ENCODE peak calls at places on chromosomes 7 and 10, in five cellular contexts. Y, U, D, Q and J are unnamed samples.

GRCh38 chr7:34675749-34676374 is 17.8 kb downstream of the NPSR1 start:
- DNase-seq in Y (peak), U (peak), D (peak), Q (no peak), J (peak)

GRCh38 chr7:148622887-148623585 is 32.5 kb downstream of the C7orf33 start:
- DNase-seq in Y (no peak), U (no peak), D (peak), Q (no peak), J (no peak)

GRCh38 chr10:6423004-6423403 is 157.1 kb downstream of the PRKCQ start:
- DNase-seq in Y (no peak), U (no peak), D (no peak), Q (no peak), J (no peak)

GRCh38 chr7:76507723-76508406 is 2.5 kb upstream of the UPK3B start:
- DNase-seq in Y (no peak), U (no peak), D (no peak), Q (no peak), J (no peak)

GRCh38 chr10:100999742-101000601 is at the start of gene LZTS2:
- DNase-seq in Y (no peak), U (no peak), D (peak), Q (no peak), J (no peak)

GRCh38 chr7:16644987-16645592 is 464 bp downstream of the ANKMY2 start:
- DNase-seq in Y (no peak), U (no peak), D (peak), Q (no peak), J (no peak)

GRCh38 chr7:73742753-73743641 is 4.4 kb upstream of the ABHD11 start:
- DNase-seq in Y (peak), U (peak), D (peak), Q (peak), J (peak)

GRCh38 chr10:36345770-36346169 is 703.7 kb upstream of the FZD8 start:
- DNase-seq in Y (no peak), U (no peak), D (no peak), Q (no peak), J (no peak)

GRCh38 chr7:150969483-150969874 is 8.6 kb downstream of the KCNH2 start:
- DNase-seq in Y (no peak), U (no peak), D (no peak), Q (no peak), J (no peak)

GRCh38 chr7:93159490-93159889 is 11.3 kb upstream of the SAMD9L start:
- DNase-seq in Y (no peak), U (no peak), D (no peak), Q (no peak), J (no peak)

GRCh38 chr7:45122975-45123860 is 11.7 kb upstream of the TBRG4 start:
- DNase-seq in Y (no peak), U (no peak), D (no peak), Q (no peak), J (no peak)

GRCh38 chr7:47039899-47040298 is 542.0 kb downstream of the TNS3 start:
- DNase-seq in Y (no peak), U (no peak), D (no peak), Q (no peak), J (no peak)

GRCh38 chr10:76116523-76116922 is 685.1 kb downstream of the LRMDA start:
- DNase-seq in Y (no peak), U (no peak), D (no peak), Q (no peak), J (no peak)

GRCh38 chr10:76119515-76119914 is 688.1 kb downstream of the LRMDA start:
- DNase-seq in Y (no peak), U (no peak), D (no peak), Q (no peak), J (no peak)

GRCh38 chr10:76115471-76116155 is 684.2 kb downstream of the LRMDA start:
- DNase-seq in Y (no peak), U (no peak), D (no peak), Q (no peak), J (no peak)

GRCh38 chr10:76115131-76115470 is 683.7 kb downstream of the LRMDA start:
- DNase-seq in Y (no peak), U (no peak), D (no peak), Q (no peak), J (no peak)

DNA sequence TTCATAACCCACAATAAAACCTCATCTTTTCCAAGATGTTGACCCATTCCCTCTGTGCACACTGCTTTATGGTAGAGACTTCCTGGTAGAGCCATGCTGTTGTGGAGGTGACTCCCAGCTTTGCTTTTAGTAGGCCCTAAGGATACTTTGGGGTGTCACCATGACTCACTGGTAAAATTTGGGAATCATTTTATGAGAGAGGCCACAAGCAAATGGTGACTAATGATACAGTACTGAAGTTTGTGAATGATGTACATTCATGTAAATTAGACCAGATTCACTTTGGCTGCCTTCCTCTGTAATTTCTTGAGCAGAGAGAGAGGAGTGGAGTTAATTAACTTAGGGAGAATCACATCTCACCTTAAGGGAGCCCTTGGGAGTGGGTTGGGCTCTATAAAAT is 686.5 kb downstream of the LRMDA start:
- DNase-seq in Y (no peak), U (no peak), D (no peak), Q (no peak), J (no peak)
- TF ChIP-seq YY1 in Y (no peak), U (no peak), D (no peak), Q (no peak), J (no peak)

GRCh38 chr7:65974191-65974801 is 7.7 kb downstream of the GUSB start:
- DNase-seq in Y (no peak), U (no peak), D (no peak), Q (no peak), J (no peak)

GRCh38 chr7:65976659-65977196 is 5.3 kb downstream of the GUSB start:
- DNase-seq in Y (no peak), U (no peak), D (no peak), Q (no peak), J (no peak)

GRCh38 chr7:65972976-65973375 is 9.0 kb downstream of the GUSB start:
- DNase-seq in Y (no peak), U (no peak), D (no peak), Q (no peak), J (no peak)

GRCh38 chr7:65975814-65976445 is 6.1 kb downstream of the GUSB start:
- DNase-seq in Y (no peak), U (no peak), D (no peak), Q (no peak), J (no peak)

DNA sequence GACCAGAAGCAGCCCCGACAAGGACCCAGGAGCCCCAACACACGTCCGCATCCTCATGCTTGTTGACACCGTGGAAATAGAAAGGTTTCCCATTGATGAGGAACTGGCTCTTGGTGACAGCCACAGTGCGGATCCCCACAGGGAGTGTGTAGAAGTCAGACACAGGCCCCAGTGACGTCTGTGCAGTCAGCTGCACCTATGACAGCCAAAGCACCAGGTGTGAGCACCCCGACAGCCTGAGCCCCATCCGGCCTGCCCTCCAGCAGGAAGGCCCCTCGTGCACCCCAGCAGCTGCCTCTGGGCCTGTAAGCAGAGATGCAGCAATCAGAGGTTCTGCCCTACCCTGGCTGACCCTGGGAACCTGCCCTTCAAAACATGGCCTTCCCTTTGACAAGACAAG is 7.1 kb downstream of the GUSB start:
- DNase-seq in Y (no peak), U (no peak), D (no peak), Q (no peak), J (no peak)
- TF ChIP-seq YY1 in Y (no peak), U (no peak), D (no peak), Q (no peak), J (no peak)

GRCh38 chr10:93547522-93547921 is 18.9 kb upstream of the FFAR4 start:
- DNase-seq in Y (no peak), U (no peak), D (no peak), Q (no peak), J (no peak)

GRCh38 chr10:93542358-93542791 is 24.1 kb upstream of the FFAR4 start:
- DNase-seq in Y (no peak), U (no peak), D (peak), Q (no peak), J (no peak)

GRCh38 chr10:93541402-93542357 is 24.8 kb upstream of the FFAR4 start:
- DNase-seq in Y (peak), U (peak), D (peak), Q (no peak), J (peak)
- TF ChIP-seq YY1 in Y (no peak), U (no peak), D (no peak), Q (no peak), J (no peak)

GRCh38 chr7:31104361-31105255 is 52.5 kb downstream of the ADCYAP1R1 start:
- DNase-seq in Y (no peak), U (no peak), D (no peak), Q (no peak), J (no peak)
- TF ChIP-seq YY1 in Y (no peak), U (no peak), D (no peak), Q (no peak), J (no peak)

GRCh38 chr7:127591189-127591588 is 2.3 kb upstream of the FSCN3 start:
- DNase-seq in Y (no peak), U (no peak), D (no peak), Q (no peak), J (no peak)

GRCh38 chr7:127588019-127588696 is at the start of gene ARF5:
- DNase-seq in Y (peak), U (peak), D (peak), Q (peak), J (peak)

GRCh38 chr7:127589901-127590300 is 1.7 kb downstream of the ARF5 start:
- DNase-seq in Y (no peak), U (no peak), D (no peak), Q (no peak), J (no peak)

GRCh38 chr7:127587663-127588018 is 570 bp upstream of the ARF5 start:
- DNase-seq in Y (no peak), U (no peak), D (no peak), Q (no peak), J (no peak)

DNA sequence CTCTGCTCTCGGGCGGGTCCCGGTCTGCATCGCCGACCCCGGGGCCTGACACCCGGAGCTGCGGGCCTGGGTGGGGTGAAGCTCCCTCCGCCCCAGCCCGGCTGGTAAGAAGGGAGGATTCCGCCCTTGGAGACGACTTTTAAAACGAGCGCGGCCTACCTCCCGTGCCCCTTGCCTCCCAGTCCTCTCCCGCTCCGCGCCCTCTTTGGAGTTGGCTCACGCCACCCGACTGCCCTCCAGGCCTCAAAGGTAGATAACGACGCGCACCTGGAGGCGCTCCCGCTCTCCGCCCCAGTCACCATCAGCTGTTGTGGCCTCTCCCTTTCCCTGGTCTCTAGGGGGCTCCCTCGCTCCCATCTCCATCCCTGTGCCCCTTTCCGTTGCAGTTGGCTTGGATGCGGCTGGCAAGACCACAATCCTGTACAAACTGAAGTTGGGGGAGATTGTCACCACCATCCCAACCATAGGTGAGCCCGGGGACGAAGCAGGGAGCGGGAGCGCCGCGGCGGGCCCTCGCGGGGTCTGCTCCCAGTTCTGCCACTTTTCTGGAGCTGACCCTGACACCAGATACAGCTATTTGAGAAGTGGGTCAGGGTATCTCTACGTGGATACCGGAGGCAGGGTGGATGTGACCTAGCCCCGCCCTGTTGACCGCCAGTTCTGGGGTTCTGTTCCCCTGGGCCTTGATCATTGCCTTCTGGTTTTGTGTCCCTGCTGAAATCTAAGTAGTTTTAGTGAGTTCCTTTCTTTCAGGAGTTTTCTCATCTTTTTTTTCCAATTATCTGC is 679 bp downstream of the ARF5 start:
- DNase-seq in Y (peak), U (peak), D (peak), Q (peak), J (peak)
- TF ChIP-seq YY1 in Y (no peak), U (no peak), D (no peak), Q (peak), J (peak)

GRCh38 chr10:132101529-132101928 is 35.8 kb downstream of the JAKMIP3 start:
- DNase-seq in Y (no peak), U (no peak), D (peak), Q (no peak), J (no peak)
- TF ChIP-seq YY1 in Y (no peak), U (no peak), D (no peak), Q (no peak), J (no peak)

GRCh38 chr7:132760873-132761272 is 184.6 kb upstream of the PLXNA4 start:
- DNase-seq in Y (no peak), U (no peak), D (no peak), Q (no peak), J (no peak)

GRCh38 chr7:132758983-132759382 is 182.7 kb upstream of the PLXNA4 start:
- DNase-seq in Y (no peak), U (no peak), D (no peak), Q (no peak), J (no peak)

GRCh38 chr7:132760241-132760616 is 184.0 kb upstream of the PLXNA4 start:
- DNase-seq in Y (no peak), U (no peak), D (no peak), Q (no peak), J (no peak)

GRCh38 chr7:132757778-132758177 is 181.5 kb upstream of the PLXNA4 start:
- DNase-seq in Y (no peak), U (no peak), D (no peak), Q (no peak), J (no peak)

DNA sequence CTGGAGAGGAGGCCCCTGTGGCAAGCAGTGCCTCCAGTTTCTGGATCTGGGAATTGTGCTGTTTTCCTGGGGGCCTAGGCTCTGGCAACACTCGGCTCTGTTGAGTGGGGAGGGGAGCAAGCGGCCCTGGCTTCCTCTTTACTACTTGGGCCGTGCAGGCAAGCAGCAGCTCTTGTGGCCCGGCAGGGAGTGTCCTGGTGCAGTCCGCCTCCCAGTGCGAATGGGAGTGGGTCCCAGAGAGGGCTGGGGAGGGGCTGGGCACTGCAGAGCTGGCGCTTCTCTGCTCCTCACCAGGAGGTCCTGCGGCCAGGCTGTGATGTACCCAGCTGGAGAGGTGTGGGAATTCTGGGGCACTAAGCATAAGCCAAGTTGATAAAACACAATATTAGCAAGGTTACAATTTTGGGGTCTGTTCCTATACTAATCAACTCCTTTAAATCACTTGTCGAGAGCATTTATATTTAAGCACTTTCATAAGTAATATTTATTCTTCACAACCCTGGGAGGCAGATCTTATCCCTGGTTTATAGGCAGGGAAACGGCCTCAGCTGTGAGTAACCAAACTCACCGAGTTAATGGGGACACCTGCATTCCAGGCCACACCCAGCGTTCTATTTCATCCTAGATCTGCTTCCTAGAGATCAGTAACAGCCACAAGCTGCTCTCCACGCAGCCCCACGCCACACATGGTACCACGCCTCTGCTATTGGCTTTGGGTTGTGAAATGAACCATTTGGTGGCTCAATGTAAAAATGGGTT is 183.4 kb upstream of the PLXNA4 start:
- DNase-seq in Y (no peak), U (no peak), D (no peak), Q (no peak), J (no peak)
- TF ChIP-seq YY1 in Y (no peak), U (no peak), D (no peak), Q (no peak), J (no peak)